ENCODE peak calls at places on chromosome 1, in six cellular contexts. One of them, this sample, is unnamed.

GRCh38 chr1:152582647-152583046 is 2.3 kb upstream of the LCE3D start:
- DNase-seq in H9: no peak
- DNase-seq in IMR-90: peak; percentile 0
- DNase-seq in mesendoderm: no peak
- DNase-seq in neuronal stem cell: no peak
- DNase-seq in H1: no peak
- DNase-seq in this sample: no peak

GRCh38 chr1:209307836-209308235 is 275.7 kb upstream of the CAMK1G start:
- DNase-seq in H9: no peak
- DNase-seq in IMR-90: no peak
- DNase-seq in mesendoderm: no peak
- DNase-seq in neuronal stem cell: no peak
- DNase-seq in H1: no peak
- DNase-seq in this sample: no peak

GRCh38 chr1:77126309-77126708 is 92.9 kb downstream of the PIGK start:
- DNase-seq in H9: peak; percentile 35
- DNase-seq in IMR-90: peak; percentile 80
- DNase-seq in mesendoderm: peak; percentile 84
- DNase-seq in neuronal stem cell: peak; percentile 61
- DNase-seq in H1: no peak
- DNase-seq in this sample: peak; percentile 70

GRCh38 chr1:28010979-28011378 is 51.2 kb downstream of the XKR8 start:
- DNase-seq in H9: no peak
- DNase-seq in IMR-90: peak; percentile 58
- DNase-seq in mesendoderm: no peak
- DNase-seq in neuronal stem cell: no peak
- DNase-seq in H1: no peak
- DNase-seq in this sample: peak; percentile 33

GRCh38 chr1:20787775-20788488 is 825 bp upstream of the HP1BP3 start:
- DNase-seq in H9: no peak
- DNase-seq in IMR-90: peak; percentile 70
- DNase-seq in mesendoderm: peak; percentile 79
- DNase-seq in neuronal stem cell: no peak
- DNase-seq in H1: peak; percentile 0
- DNase-seq in this sample: peak; percentile 89

GRCh38 chr1:116904791-116905320 is 4.9 kb upstream of the PTGFRN start:
- DNase-seq in H9: no peak
- DNase-seq in IMR-90: no peak
- DNase-seq in mesendoderm: no peak
- DNase-seq in neuronal stem cell: no peak
- DNase-seq in H1: no peak
- DNase-seq in this sample: no peak

GRCh38 chr1:186139706-186140105 is 235.3 kb downstream of the TPR start:
- DNase-seq in H9: no peak
- DNase-seq in IMR-90: peak; percentile 57
- DNase-seq in mesendoderm: no peak
- DNase-seq in neuronal stem cell: no peak
- DNase-seq in H1: no peak
- DNase-seq in this sample: no peak

GRCh38 chr1:230158422-230159291 is 91.6 kb downstream of the GALNT2 start:
- DNase-seq in H9: peak; percentile 17
- DNase-seq in IMR-90: no peak
- DNase-seq in mesendoderm: no peak
- DNase-seq in neuronal stem cell: no peak
- DNase-seq in H1: no peak
- DNase-seq in this sample: no peak

GRCh38 chr1:18794561-18794960 is 64.9 kb downstream of the TAS1R2 start:
- DNase-seq in H9: peak; percentile 81
- DNase-seq in IMR-90: no peak
- DNase-seq in mesendoderm: peak; percentile 96
- DNase-seq in neuronal stem cell: no peak
- DNase-seq in H1: peak; percentile 33
- DNase-seq in this sample: no peak

GRCh38 chr1:168939131-168939946 is 167.2 kb upstream of the ATP1B1 start:
- DNase-seq in H9: no peak
- DNase-seq in IMR-90: no peak
- DNase-seq in mesendoderm: no peak
- DNase-seq in neuronal stem cell: no peak
- DNase-seq in H1: no peak
- DNase-seq in this sample: no peak

GRCh38 chr1:204528677-204529076 is 12.5 kb downstream of the MDM4 start:
- DNase-seq in H9: no peak
- DNase-seq in IMR-90: no peak
- DNase-seq in mesendoderm: no peak
- DNase-seq in neuronal stem cell: no peak
- DNase-seq in H1: no peak
- DNase-seq in this sample: no peak

GRCh38 chr1:33365560-33365997 is 44.7 kb upstream of the A3GALT2 start:
- DNase-seq in H9: no peak
- DNase-seq in IMR-90: peak; percentile 66
- DNase-seq in mesendoderm: no peak
- DNase-seq in neuronal stem cell: no peak
- DNase-seq in H1: no peak
- DNase-seq in this sample: peak; percentile 87

GRCh38 chr1:163565171-163565570 is 243.4 kb downstream of the NUF2 start:
- DNase-seq in H9: no peak
- DNase-seq in IMR-90: no peak
- DNase-seq in mesendoderm: peak; percentile 29
- DNase-seq in neuronal stem cell: no peak
- DNase-seq in H1: no peak
- DNase-seq in this sample: no peak

GRCh38 chr1:110948038-110948810 is 15.5 kb downstream of the LRIF1 start:
- DNase-seq in H9: no peak
- DNase-seq in IMR-90: peak; percentile 51
- DNase-seq in mesendoderm: peak; percentile 5
- DNase-seq in neuronal stem cell: no peak
- DNase-seq in H1: no peak
- DNase-seq in this sample: peak; percentile 4

GRCh38 chr1:45989249-45989648 is 143.2 kb downstream of the PIK3R3 start:
- DNase-seq in H9: no peak
- DNase-seq in IMR-90: no peak
- DNase-seq in mesendoderm: no peak
- DNase-seq in neuronal stem cell: no peak
- DNase-seq in H1: no peak
- DNase-seq in this sample: no peak
- H2BK15ac ChIP-seq in H9: no peak overlapping the region
- H2BK15ac ChIP-seq in IMR-90: no peak overlapping the region
- H2BK15ac ChIP-seq in mesendoderm: no peak overlapping the region
- H2BK15ac ChIP-seq in neuronal stem cell: no peak overlapping the region
- H2BK15ac ChIP-seq in H1: no peak overlapping the region
- H2BK15ac ChIP-seq in this sample: no peak overlapping the region

GRCh38 chr1:218297867-218298266 is 12.8 kb downstream of the RRP15 start:
- DNase-seq in H9: no peak
- DNase-seq in IMR-90: peak; percentile 7
- DNase-seq in mesendoderm: no peak
- DNase-seq in neuronal stem cell: no peak
- DNase-seq in H1: no peak
- DNase-seq in this sample: no peak

GRCh38 chr1:218292515-218292914 is 7.4 kb downstream of the RRP15 start:
- DNase-seq in H9: no peak
- DNase-seq in IMR-90: no peak
- DNase-seq in mesendoderm: no peak
- DNase-seq in neuronal stem cell: no peak
- DNase-seq in H1: no peak
- DNase-seq in this sample: no peak

GRCh38 chr1:218299416-218299815 is 14.3 kb downstream of the RRP15 start:
- DNase-seq in H9: no peak
- DNase-seq in IMR-90: peak; percentile 77
- DNase-seq in mesendoderm: peak; percentile 54
- DNase-seq in neuronal stem cell: no peak
- DNase-seq in H1: no peak
- DNase-seq in this sample: peak; percentile 60

GRCh38 chr1:218298398-218298797 is 13.3 kb downstream of the RRP15 start:
- DNase-seq in H9: no peak
- DNase-seq in IMR-90: no peak
- DNase-seq in mesendoderm: no peak
- DNase-seq in neuronal stem cell: no peak
- DNase-seq in H1: no peak
- DNase-seq in this sample: no peak

GRCh38 chr1:218294531-218294930 is 9.4 kb downstream of the RRP15 start:
- DNase-seq in H9: no peak
- DNase-seq in IMR-90: peak; percentile 54
- DNase-seq in mesendoderm: peak; percentile 23
- DNase-seq in neuronal stem cell: no peak
- DNase-seq in H1: no peak
- DNase-seq in this sample: no peak
- H3K27ac ChIP-seq in H9: no peak overlapping the region
- H3K27ac ChIP-seq in IMR-90: no peak overlapping the region
- H3K27ac ChIP-seq in mesendoderm: no peak overlapping the region
- H3K27ac ChIP-seq in neuronal stem cell: no peak overlapping the region
- H3K27ac ChIP-seq in H1: no peak overlapping the region
- H3K27ac ChIP-seq in this sample: no peak overlapping the region

GRCh38 chr1:227901906-227902640 is 45.7 kb downstream of the WNT9A start:
- DNase-seq in H9: no peak
- DNase-seq in IMR-90: peak; percentile 11
- DNase-seq in mesendoderm: peak; percentile 78
- DNase-seq in neuronal stem cell: no peak
- DNase-seq in H1: no peak
- DNase-seq in this sample: peak; percentile 37
- H2BK120ac ChIP-seq in H9: no peak overlapping the region
- H2BK120ac ChIP-seq in IMR-90: no peak overlapping the region
- H2BK120ac ChIP-seq in mesendoderm: no peak overlapping the region
- H2BK120ac ChIP-seq in neuronal stem cell: peak overlapping the region; percentile 56
- H2BK120ac ChIP-seq in H1: no peak overlapping the region
- H2BK120ac ChIP-seq in this sample: no peak overlapping the region

GRCh38 chr1:240970253-240970652 is 358.3 kb upstream of the GREM2 start:
- DNase-seq in H9: no peak
- DNase-seq in IMR-90: no peak
- DNase-seq in mesendoderm: no peak
- DNase-seq in neuronal stem cell: no peak
- DNase-seq in H1: no peak
- DNase-seq in this sample: no peak
- H2BK15ac ChIP-seq in H9: no peak overlapping the region
- H2BK15ac ChIP-seq in IMR-90: no peak overlapping the region
- H2BK15ac ChIP-seq in mesendoderm: no peak overlapping the region
- H2BK15ac ChIP-seq in neuronal stem cell: no peak overlapping the region
- H2BK15ac ChIP-seq in H1: no peak overlapping the region
- H2BK15ac ChIP-seq in this sample: no peak overlapping the region

GRCh38 chr1:51733793-51734522 is 117.1 kb downstream of the OSBPL9 start:
- DNase-seq in H9: no peak
- DNase-seq in IMR-90: no peak
- DNase-seq in mesendoderm: no peak
- DNase-seq in neuronal stem cell: no peak
- DNase-seq in H1: no peak
- DNase-seq in this sample: no peak
- H3K27ac ChIP-seq in H9: no peak overlapping the region
- H3K27ac ChIP-seq in IMR-90: no peak overlapping the region
- H3K27ac ChIP-seq in mesendoderm: no peak overlapping the region
- H3K27ac ChIP-seq in neuronal stem cell: no peak overlapping the region
- H3K27ac ChIP-seq in H1: no peak overlapping the region
- H3K27ac ChIP-seq in this sample: no peak overlapping the region

DNA sequence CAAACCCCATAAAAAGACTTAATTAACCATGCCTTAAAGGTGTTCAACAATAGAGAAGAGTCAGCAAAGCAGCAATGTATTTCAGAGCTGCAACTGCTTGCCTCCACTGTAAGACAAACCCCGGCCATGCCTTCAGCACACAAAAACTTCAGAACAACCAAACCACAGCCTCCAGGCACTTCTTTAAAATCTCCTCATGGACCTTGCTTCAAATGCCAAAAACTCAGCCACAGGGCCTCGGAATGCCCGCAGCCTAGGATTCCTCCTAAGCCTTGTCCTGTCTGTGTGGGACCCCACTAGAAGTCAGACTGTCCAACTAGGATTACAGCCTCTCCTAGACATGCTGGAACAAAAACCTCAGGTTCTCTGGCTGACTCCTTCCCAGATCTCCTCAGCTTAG is 208.1 kb upstream of the DUSP10 start:
- DNase-seq in H9: no peak
- DNase-seq in IMR-90: no peak
- DNase-seq in mesendoderm: no peak
- DNase-seq in neuronal stem cell: no peak
- DNase-seq in H1: no peak
- DNase-seq in this sample: no peak
- H2BK120ac ChIP-seq in H9: no peak overlapping the region
- H2BK120ac ChIP-seq in IMR-90: peak overlapping the region; percentile 40
- H2BK120ac ChIP-seq in mesendoderm: no peak overlapping the region
- H2BK120ac ChIP-seq in neuronal stem cell: no peak overlapping the region
- H2BK120ac ChIP-seq in H1: no peak overlapping the region
- H2BK120ac ChIP-seq in this sample: no peak overlapping the region

This sample was measured in mesenchymal stem cell.